ENCODE peak calls at places on chromosomes 2 and 18, in ten cellular contexts. C is neural progenitor cell, K is brain microvascular endothelial cell, E is esophagus squamous epithelium, J is body of pancreas, P is tibial nerve, N is tibial artery, L is esophagus muscularis mucosa, A is right atrium auricular region, I is uterus. U is an unnamed sample. For H3K27me3, the result is how much of the 10 kb centered on the place peaks cover.

GRCh38 chr2:74516070-74516633 is 1.9 kb downstream of the TLX2 start:
- DNase-seq in C (peak), K (peak), E (no peak), J (peak), P (no peak), N (peak), L (no peak), A (no peak), I (no peak), U (no peak)

GRCh38 chr2:74577448-74577847 is 22.9 kb downstream of the DOK1 start:
- DNase-seq in C (no peak), K (no peak), E (no peak), J (no peak), P (no peak), N (no peak), L (no peak), A (no peak), I (no peak), U (no peak)

GRCh38 chr18:68494802-68495560 is 219.9 kb downstream of the TMX3 start:
- DNase-seq in C (no peak), K (peak), E (no peak), J (no peak), P (no peak), N (no peak), L (no peak), A (no peak), I (no peak), U (peak)

GRCh38 chr2:215772003-215772402 is 241.3 kb downstream of the MREG start:
- DNase-seq in C (peak), K (peak), E (no peak), J (no peak), P (no peak), N (no peak), L (no peak), A (no peak), I (no peak), U (no peak)

GRCh38 chr2:108927936-108928659 is 60.9 kb downstream of the EDAR start:
- DNase-seq in C (peak), K (peak), E (no peak), J (peak), P (peak), N (no peak), L (no peak), A (no peak), I (no peak), U (no peak)

GRCh38 chr2:113157897-113158753 is 15.6 kb upstream of the PSD4 start:
- DNase-seq in C (no peak), K (peak), E (no peak), J (no peak), P (no peak), N (no peak), L (no peak), A (peak), I (no peak), U (peak)

GRCh38 chr2:40734797-40735196 is 282.9 kb upstream of the SLC8A1 start:
- DNase-seq in C (no peak), K (peak), E (no peak), J (no peak), P (no peak), N (no peak), L (no peak), A (no peak), I (no peak), U (no peak)

GRCh38 chr2:199977984-199978415 is 22.6 kb downstream of the MAIP1 start:
- DNase-seq in C (no peak), K (peak), E (no peak), J (no peak), P (no peak), N (no peak), L (no peak), A (no peak), I (no peak), U (peak)

GRCh38 chr2:223724831-223725230 is 112.6 kb downstream of the AP1S3 start:
- DNase-seq in C (no peak), K (no peak), E (no peak), J (no peak), P (no peak), N (no peak), L (no peak), A (no peak), I (no peak), U (peak)

GRCh38 chr2:241771286-241772062 is 5.1 kb upstream of the GAL3ST2 start:
- DNase-seq in C (peak), K (no peak), E (no peak), J (no peak), P (peak), N (peak), L (no peak), A (peak), I (peak), U (no peak)

GRCh38 chr2:213161759-213162514 is 10.5 kb upstream of the IKZF2 start:
- DNase-seq in C (no peak), K (peak), E (no peak), J (no peak), P (no peak), N (no peak), L (no peak), A (no peak), I (no peak), U (peak)

GRCh38 chr2:183162362-183162761 is 38.1 kb downstream of the NUP35 start:
- DNase-seq in C (no peak), K (peak), E (no peak), J (no peak), P (no peak), N (no peak), L (no peak), A (no peak), I (no peak), U (peak)

GRCh38 chr2:195656131-195656858 is 731 bp upstream of the SLC39A10 start:
- DNase-seq in C (no peak), K (no peak), E (no peak), J (peak), P (peak), N (no peak), L (no peak), A (no peak), I (peak), U (peak)

GRCh38 chr2:108280466-108280865 is 8.2 kb upstream of the SULT1C2 start:
- DNase-seq in C (no peak), K (no peak), E (no peak), J (no peak), P (no peak), N (no peak), L (no peak), A (no peak), I (no peak), U (no peak)

GRCh38 chr2:226658555-226658954 is 141.1 kb downstream of the IRS1 start:
- DNase-seq in C (no peak), K (no peak), E (no peak), J (no peak), P (no peak), N (no peak), L (no peak), A (no peak), I (no peak), U (peak)

GRCh38 chr18:2687390-2688001 is 32.0 kb downstream of the SMCHD1 start:
- DNase-seq in C (no peak), K (no peak), E (no peak), J (no peak), P (no peak), N (no peak), L (no peak), A (no peak), I (no peak), U (no peak)

GRCh38 chr18:80086281-80086680 is 22.8 kb upstream of the ADNP2 start:
- DNase-seq in C (no peak), K (no peak), E (no peak), J (no peak), P (no peak), N (no peak), L (peak), A (no peak), I (no peak), U (peak)

GRCh38 chr2:163401481-163401880 is 334.3 kb downstream of the FIGN start:
- DNase-seq in C (no peak), K (peak), E (no peak), J (peak), P (peak), N (peak), L (no peak), A (peak), I (no peak), U (peak)

GRCh38 chr2:237181844-237182243 is 96.2 kb downstream of the COPS8 start:
- DNase-seq in C (no peak), K (peak), E (no peak), J (no peak), P (peak), N (no peak), L (peak), A (no peak), I (peak), U (peak)

GRCh38 chr2:207711750-207712487 is 479 bp downstream of the CCNYL1 start:
- DNase-seq in C (no peak), K (peak), E (no peak), J (peak), P (peak), N (peak), L (no peak), A (peak), I (peak), U (no peak)

GRCh38 chr18:69961718-69962117 is 14.0 kb upstream of the CD226 start:
- DNase-seq in C (no peak), K (no peak), E (no peak), J (no peak), P (no peak), N (no peak), L (peak), A (no peak), I (no peak), U (no peak)

GRCh38 chr2:12265646-12266045 is 451.1 kb upstream of the TRIB2 start:
- DNase-seq in C (no peak), K (no peak), E (no peak), J (no peak), P (no peak), N (no peak), L (no peak), A (no peak), I (no peak), U (no peak)

GRCh38 chr2:23590227-23590869 is 205.4 kb downstream of the KLHL29 start:
- DNase-seq in C (no peak), K (no peak), E (no peak), J (no peak), P (no peak), N (no peak), L (no peak), A (no peak), I (no peak), U (no peak)

GRCh38 chr18:13491138-13491537 is 235.2 kb downstream of the FAM210A start:
- DNase-seq in C (no peak), K (no peak), E (no peak), J (no peak), P (no peak), N (no peak), L (no peak), A (no peak), I (no peak), U (no peak)

GRCh38 chr2:17934721-17935120 is 56.3 kb downstream of the KCNS3 start:
- DNase-seq in C (no peak), K (peak), E (no peak), J (no peak), P (no peak), N (peak), L (no peak), A (peak), I (no peak), U (no peak)

GRCh38 chr2:161570424-161571050 is 53.7 kb upstream of the SLC4A10 start:
- DNase-seq in C (peak), K (no peak), E (no peak), J (no peak), P (no peak), N (no peak), L (no peak), A (no peak), I (no peak), U (no peak)

GRCh38 chr18:75211002-75211621 is 515 bp downstream of the TSHZ1 start:
- DNase-seq in C (peak), K (no peak), E (no peak), J (no peak), P (no peak), N (no peak), L (no peak), A (no peak), I (no peak), U (no peak)

GRCh38 chr2:11325961-11326691 is 18.3 kb downstream of the ROCK2 start:
- DNase-seq in C (no peak), K (no peak), E (no peak), J (no peak), P (no peak), N (no peak), L (no peak), A (no peak), I (no peak), U (no peak)

GRCh38 chr2:102204638-102205037 is 17.8 kb downstream of the IL1RL2 start:
- DNase-seq in C (no peak), K (no peak), E (no peak), J (no peak), P (no peak), N (no peak), L (no peak), A (no peak), I (no peak), U (no peak)

GRCh38 chr2:158556124-158556523 is 99.4 kb downstream of the PKP4 start:
- DNase-seq in C (no peak), K (no peak), E (no peak), J (no peak), P (no peak), N (no peak), L (no peak), A (no peak), I (no peak), U (no peak)

GRCh38 chr2:121087117-121087516 is 197.9 kb downstream of the TFCP2L1 start:
- DNase-seq in C (no peak), K (no peak), E (no peak), J (no peak), P (no peak), N (no peak), L (no peak), A (no peak), I (no peak), U (no peak)

GRCh38 chr2:107801498-107801897 is 25.2 kb upstream of the RGPD4 start:
- DNase-seq in C (no peak), K (no peak), E (no peak), J (no peak), P (no peak), N (no peak), L (no peak), A (no peak), I (no peak), U (no peak)

GRCh38 chr2:235634435-235635152 is 140.8 kb downstream of the AGAP1 start:
- DNase-seq in C (no peak), K (no peak), E (no peak), J (no peak), P (no peak), N (no peak), L (no peak), A (no peak), I (no peak), U (no peak)

GRCh38 chr2:5911801-5912200 is 219.6 kb downstream of the SOX11 start:
- DNase-seq in C (no peak), K (no peak), E (no peak), J (no peak), P (no peak), N (no peak), L (no peak), A (no peak), I (no peak), U (no peak)
- H3K27me3 ChIP-seq in C (under half), K (under half), E (under half), J (under half), P (under half), N (under half), L (under half), A (under half), I (under half), U (under half)

DNA sequence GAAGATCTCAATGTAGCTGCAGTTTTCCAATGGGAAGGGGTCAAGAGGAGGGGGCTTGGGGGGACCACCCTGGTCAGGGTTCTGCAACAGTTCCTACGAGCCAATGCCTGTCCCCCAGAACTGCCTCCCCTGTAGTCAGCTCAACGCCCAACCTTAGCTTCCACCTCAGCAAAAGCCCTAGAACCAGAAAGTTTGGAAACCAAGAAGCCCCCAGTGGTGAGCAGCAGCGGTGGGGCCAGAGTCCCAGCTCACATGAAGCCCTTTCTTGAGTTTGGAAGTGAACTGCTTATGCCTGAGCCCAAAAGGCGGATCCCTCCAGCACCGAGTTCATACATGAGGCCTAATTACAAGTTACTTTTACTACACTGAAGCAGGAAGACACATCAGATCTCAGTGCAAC is 162.4 kb downstream of the HDAC4 start:
- DNase-seq in C (no peak), K (no peak), E (no peak), J (no peak), P (no peak), N (no peak), L (no peak), A (no peak), I (no peak), U (no peak)
- H3K27ac ChIP-seq in C (no peak), K (no peak), E (peak), J (no peak), P (no peak), N (no peak), L (no peak), A (peak), I (no peak), U (no peak)

GRCh38 chr2:128321784-128322650 is 3.3 kb upstream of the HS6ST1 start:
- DNase-seq in C (peak), K (peak), E (no peak), J (peak), P (peak), N (peak), L (peak), A (peak), I (peak), U (peak)
- TF ChIP-seq CTCF in C (peak), K (peak), E (peak), J (peak), P (peak), N (peak), L (peak), A (peak), I (peak), U (peak)

GRCh38 chr2:176091329-176092258 is 927 bp upstream of the HOXD13 start:
- DNase-seq in C (no peak), K (no peak), E (no peak), J (no peak), P (no peak), N (no peak), L (no peak), A (no peak), I (no peak), U (no peak)
- H3K27me3 ChIP-seq in C (half or more), K (half or more), E (half or more), J (half or more), P (half or more), N (half or more), L (under half), A (half or more), I (half or more), U (half or more)

GRCh38 chr2:20151116-20151571 is 73.8 kb downstream of the SDC1 start:
- DNase-seq in C (no peak), K (no peak), E (no peak), J (peak), P (no peak), N (no peak), L (no peak), A (no peak), I (no peak), U (no peak)
- H3K27ac ChIP-seq in C (no peak), K (no peak), E (no peak), J (no peak), P (no peak), N (no peak), L (no peak), A (no peak), I (no peak), U (no peak)